ENCODE peak calls at places on chromosomes 13 and 19, in four cellular contexts. Z, J, M and T are unnamed samples.

GRCh38 chr13:98416408-98416807 is 160.5 kb downstream of the STK24 start:
- DNase-seq in Z (no peak), J (no peak), M (no peak), T (no peak)

GRCh38 chr13:75963318-75963717 is 327.2 kb downstream of the LMO7 start:
- DNase-seq in Z (no peak), J (peak), M (no peak), T (no peak)

GRCh38 chr19:17302391-17303166 is 646 bp downstream of the ABHD8 start:
- DNase-seq in Z (no peak), J (no peak), M (peak), T (no peak)

GRCh38 chr19:17874423-17875135 is 2.8 kb downstream of the SLC5A5 start:
- DNase-seq in Z (no peak), J (no peak), M (no peak), T (no peak)

GRCh38 chr13:107767119-107767518 is 448.2 kb downstream of the LIG4 start:
- DNase-seq in Z (no peak), J (no peak), M (no peak), T (no peak)

GRCh38 chr19:58338825-58339558 is 12.2 kb downstream of the ZSCAN22 start:
- DNase-seq in Z (no peak), J (no peak), M (no peak), T (peak)

GRCh38 chr13:90402613-90403012 is 944.9 kb upstream of the MIR17HG start:
- DNase-seq in Z (no peak), J (no peak), M (no peak), T (no peak)

GRCh38 chr19:44807652-44808462 is 1.0 kb upstream of the BCAM start:
- DNase-seq in Z (no peak), J (peak), M (peak), T (no peak)

GRCh38 chr19:6161271-6161850 is 25.9 kb downstream of the ACSBG2 start:
- DNase-seq in Z (peak), J (peak), M (peak), T (peak)

GRCh38 chr13:29816715-29817114 is 33.7 kb downstream of the UBL3 start:
- DNase-seq in Z (no peak), J (no peak), M (no peak), T (no peak)

GRCh38 chr13:24692541-24692940 is 12.3 kb downstream of the ATP12A start:
- DNase-seq in Z (no peak), J (no peak), M (no peak), T (no peak)

GRCh38 chr13:111482126-111482525 is 161.7 kb downstream of the TEX29 start:
- DNase-seq in Z (no peak), J (no peak), M (no peak), T (no peak)

GRCh38 chr13:113324336-113324882 is 27.4 kb downstream of the LAMP1 start:
- DNase-seq in Z (no peak), J (no peak), M (no peak), T (no peak)

GRCh38 chr19:31334849-31335624 is 14.2 kb downstream of the TSHZ3 start:
- DNase-seq in Z (no peak), J (no peak), M (no peak), T (no peak)

GRCh38 chr19:18479964-18480723 is 41.7 kb downstream of the ELL start:
- DNase-seq in Z (no peak), J (no peak), M (no peak), T (no peak)

GRCh38 chr19:2014731-2015610 is 543 bp downstream of the BTBD2 start:
- DNase-seq in Z (no peak), J (no peak), M (peak), T (no peak)

GRCh38 chr13:24203726-24204295 is 43.3 kb downstream of the SPATA13 start:
- DNase-seq in Z (no peak), J (no peak), M (no peak), T (no peak)

GRCh38 chr13:48222358-48223015 is 10.5 kb upstream of the ITM2B start:
- DNase-seq in Z (no peak), J (no peak), M (no peak), T (no peak)

GRCh38 chr19:50230379-50231351 is 27.2 kb downstream of the MYH14 start:
- DNase-seq in Z (no peak), J (peak), M (peak), T (peak)

GRCh38 chr19:39563408-39563807 is 23.4 kb upstream of the EID2 start:
- DNase-seq in Z (no peak), J (no peak), M (no peak), T (no peak)

GRCh38 chr19:18764591-18765051 is 26.5 kb downstream of the COMP start:
- DNase-seq in Z (no peak), J (no peak), M (no peak), T (no peak)

GRCh38 chr13:40333238-40333637 is 333.2 kb downstream of the FOXO1 start:
- DNase-seq in Z (no peak), J (no peak), M (no peak), T (no peak)

GRCh38 chr19:46944918-46945628 is 74.6 kb upstream of the NPAS1 start:
- DNase-seq in Z (no peak), J (no peak), M (no peak), T (peak)

GRCh38 chr13:67619987-67620386 is 389.9 kb upstream of the PCDH9 start:
- DNase-seq in Z (no peak), J (no peak), M (no peak), T (no peak)

GRCh38 chr13:34730966-34731365 is 211.1 kb upstream of the NBEA start:
- DNase-seq in Z (no peak), J (no peak), M (no peak), T (no peak)

GRCh38 chr13:70960841-70961443 is 852.7 kb upstream of the KLHL1 start:
- DNase-seq in Z (peak), J (peak), M (no peak), T (peak)

GRCh38 chr19:34188388-34188787 is 16.1 kb downstream of the LSM14A start:
- DNase-seq in Z (no peak), J (no peak), M (no peak), T (no peak)

GRCh38 chr13:96935971-96936370 is 58.3 kb downstream of the OXGR1 start:
- DNase-seq in Z (no peak), J (no peak), M (no peak), T (no peak)

DNA sequence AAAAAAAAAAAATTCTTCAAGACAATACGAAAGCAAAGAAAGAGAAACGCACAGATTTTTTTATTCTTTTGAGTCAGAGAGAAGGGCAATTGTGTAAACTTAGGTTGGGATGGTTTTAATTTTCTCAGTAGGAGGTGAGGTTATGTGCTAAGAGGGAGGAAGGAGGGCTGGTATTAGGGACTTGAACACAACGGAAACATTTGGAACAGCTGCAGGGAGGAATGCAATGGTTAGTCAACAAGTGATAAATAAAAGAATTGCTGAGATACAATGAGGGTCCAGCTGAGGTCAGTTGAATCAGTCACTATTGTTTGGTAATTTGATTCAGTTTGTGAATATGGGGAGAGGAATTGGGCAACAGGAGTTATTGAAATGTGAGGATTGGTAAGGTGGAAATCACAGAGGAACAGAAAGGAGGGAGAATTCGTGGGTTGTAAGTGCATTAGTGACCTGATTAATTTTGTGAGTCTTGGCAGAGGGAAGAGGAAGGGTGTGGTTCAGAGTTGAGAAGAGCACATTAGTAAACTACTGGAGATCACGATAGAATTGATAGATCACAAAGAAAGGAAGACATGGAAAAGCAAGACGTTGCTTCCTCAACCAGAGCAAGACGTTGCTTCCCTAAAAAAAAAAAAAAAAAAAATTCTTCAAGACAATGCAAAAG is 499.5 kb upstream of the SPRY2 start:
- DNase-seq in Z (no peak), J (no peak), M (no peak), T (no peak)
- TF ChIP-seq FOXM1 in Z (no peak), J (no peak), M (no peak), T (no peak)

DNA sequence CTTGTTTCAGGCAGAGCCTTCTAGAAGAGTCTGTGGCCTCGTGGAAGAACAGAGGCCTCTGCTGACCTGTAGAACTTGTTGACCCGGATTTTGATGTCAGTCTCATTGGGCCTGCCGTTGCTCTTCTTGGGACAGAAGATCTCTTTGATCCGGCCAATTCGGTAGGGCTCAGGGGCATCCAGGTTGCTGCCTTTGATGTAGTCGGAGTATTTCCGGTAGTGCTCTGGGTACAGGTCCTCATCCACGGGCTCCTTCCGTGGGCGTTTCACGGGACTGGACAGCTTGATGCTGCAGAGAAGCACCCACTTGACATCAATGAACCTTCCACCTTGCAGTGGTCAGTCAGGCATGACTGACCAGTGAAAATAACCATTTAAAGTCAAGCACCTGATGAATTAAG is 24.0 kb upstream of the EIF3G start:
- DNase-seq in Z (no peak), J (no peak), M (no peak), T (no peak)
- TF ChIP-seq FOXK2 in Z (no peak), J (no peak), M (no peak), T (no peak)

DNA sequence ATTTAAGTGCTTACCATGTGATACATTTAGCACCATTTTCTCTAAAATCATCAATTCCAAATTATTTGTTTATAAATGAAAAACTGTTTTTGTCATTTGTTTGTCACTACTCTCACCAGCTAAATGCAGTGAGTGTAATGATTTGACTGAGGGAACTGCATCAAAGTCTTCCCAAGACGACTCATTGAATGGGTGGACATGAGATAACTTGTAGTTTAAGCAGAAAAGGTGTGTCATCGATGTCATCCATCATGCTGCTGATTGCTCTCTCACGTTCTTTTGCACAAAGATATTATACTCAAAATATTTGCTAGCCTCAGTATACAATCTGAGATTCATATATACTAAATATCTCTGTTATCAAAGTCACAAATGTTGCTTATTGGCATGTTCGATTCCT is 366.5 kb downstream of the IRS2 start:
- DNase-seq in Z (no peak), J (no peak), M (no peak), T (no peak)
- TF ChIP-seq SP1 in Z (no peak), J (no peak), M (no peak), T (no peak)

GRCh38 chr13:106581268-106581667 is 13.3 kb upstream of the ARGLU1 start:
- DNase-seq in Z (no peak), J (no peak), M (no peak), T (no peak)
- TF ChIP-seq FOXM1 in Z (no peak), J (no peak), M (no peak), T (no peak)

DNA sequence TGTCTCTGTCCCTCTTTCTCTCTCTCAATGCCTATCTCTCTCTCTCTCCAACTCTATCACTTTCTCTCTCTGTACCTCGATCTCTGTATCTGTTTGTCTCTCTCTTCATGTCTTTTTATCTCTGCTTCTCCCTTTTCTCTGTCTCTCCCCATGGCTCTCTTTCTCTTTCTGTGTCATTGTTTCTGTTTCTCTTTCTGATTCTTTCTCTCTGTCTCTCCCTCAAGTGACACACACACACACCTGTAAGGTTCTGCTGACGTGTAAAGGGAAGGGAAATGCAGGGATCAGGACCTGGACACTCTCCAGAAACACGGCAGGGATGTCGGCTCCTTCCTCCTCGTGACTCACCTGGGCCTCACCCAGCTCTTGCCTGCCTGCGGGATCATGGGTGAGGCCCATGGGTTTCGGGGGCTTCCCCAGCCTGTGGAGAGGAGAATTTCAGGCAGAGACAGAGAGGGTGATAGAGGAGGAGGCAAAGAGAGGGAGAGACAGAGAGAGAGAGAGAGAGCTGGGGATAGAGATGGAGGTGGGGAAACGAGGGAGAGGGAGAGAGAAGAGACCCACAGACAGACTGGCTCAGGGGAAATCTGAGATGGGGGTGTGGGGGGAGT is 5.4 kb upstream of the PLAUR start:
- DNase-seq in Z (peak), J (no peak), M (no peak), T (no peak)
- TF ChIP-seq FOXK2 in Z (no peak), J (no peak), M (no peak), T (no peak)

GRCh38 chr19:943551-944170 is 17.8 kb downstream of the ARID3A start:
- DNase-seq in Z (no peak), J (no peak), M (no peak), T (no peak)
- TF ChIP-seq SP1 in Z (no peak), J (no peak), M (no peak), T (no peak)

GRCh38 chr13:59522652-59523051 is 641.1 kb downstream of the DIAPH3 start:
- DNase-seq in Z (no peak), J (no peak), M (no peak), T (no peak)

GRCh38 chr13:59532405-59532804 is 631.3 kb downstream of the DIAPH3 start:
- DNase-seq in Z (no peak), J (no peak), M (no peak), T (no peak)

GRCh38 chr13:59531571-59532091 is 632.1 kb downstream of the DIAPH3 start:
- DNase-seq in Z (no peak), J (peak), M (peak), T (peak)

GRCh38 chr13:59521549-59521948 is 642.2 kb downstream of the DIAPH3 start:
- DNase-seq in Z (no peak), J (no peak), M (no peak), T (no peak)

DNA sequence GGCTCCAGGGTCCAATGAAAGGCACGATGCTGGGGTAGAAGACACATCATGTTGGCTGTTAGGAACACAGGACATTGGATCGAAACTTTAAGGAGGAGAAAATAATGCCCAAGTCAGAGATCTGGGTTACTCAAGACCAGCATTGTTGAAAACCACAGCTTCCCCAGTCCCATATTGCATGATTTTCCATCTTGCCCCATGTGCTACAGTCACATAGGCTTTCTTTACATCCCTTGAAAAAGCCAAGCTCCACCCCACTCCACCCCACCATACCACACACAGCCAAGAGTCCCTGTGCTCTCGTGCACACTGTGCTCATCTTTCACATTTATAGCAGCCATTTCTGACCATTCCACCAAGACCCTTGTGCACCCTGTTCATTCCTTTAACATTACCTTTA is 636.2 kb downstream of the DIAPH3 start:
- DNase-seq in Z (no peak), J (no peak), M (no peak), T (no peak)
- TF ChIP-seq FOXM1 in Z (no peak), J (no peak), M (no peak), T (no peak)

DNA sequence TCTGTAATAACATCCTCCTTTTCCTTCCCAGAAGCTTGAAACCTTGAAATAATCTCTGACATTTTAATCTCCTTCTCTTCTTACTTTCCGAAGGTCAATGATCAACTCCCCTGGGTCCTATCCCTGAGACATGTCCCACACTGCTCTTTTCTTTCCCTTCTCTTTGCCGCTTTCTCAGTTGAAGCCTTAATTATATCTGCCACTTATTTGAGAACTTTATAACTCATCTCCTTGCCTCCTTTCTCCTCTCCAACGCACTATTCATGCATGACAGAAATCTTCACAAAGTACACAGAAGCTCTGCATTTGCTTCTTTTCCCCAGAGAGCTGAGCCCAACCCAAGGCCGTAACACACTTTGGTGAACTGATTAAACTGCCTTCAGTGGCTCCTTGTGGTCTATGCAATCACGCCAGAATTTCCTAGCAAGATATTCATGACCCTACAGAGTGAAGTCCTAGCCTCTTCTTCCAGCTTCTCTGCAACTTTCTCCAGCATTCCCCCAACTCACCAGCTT is 9.2 kb upstream of the WASF3 start:
- DNase-seq in Z (no peak), J (no peak), M (no peak), T (no peak)
- TF ChIP-seq FOXK2 in Z (no peak), J (no peak), M (no peak), T (no peak)